ENCODE peak calls at places on chromosomes 3 and 15, in four cellular contexts. Y, H, S and C are unnamed samples. For H3K9me3, the result is how much of the 10 kb centered on the place peaks cover.

GRCh38 chr15:37616215-37616614 is 318.2 kb upstream of the TMCO5A start:
- DNase-seq in H (no peak), S (no peak), Y (no peak), C (no peak)

GRCh38 chr3:60281970-60282369 is 969.3 kb downstream of the FHIT start:
- DNase-seq in H (no peak), S (no peak), Y (no peak), C (no peak)

GRCh38 chr15:29568840-29569532 is 253.3 kb downstream of the TJP1 start:
- DNase-seq in S (peak), Y (no peak), H (no peak), C (no peak)

GRCh38 chr3:197750863-197751737 is 1.4 kb downstream of the FYTTD1 start:
- DNase-seq in Y (peak), H (peak), S (peak), C (peak)

GRCh38 chr3:34212175-34212574 is 413.7 kb downstream of the PDCD6IP start:
- DNase-seq in H (no peak), S (no peak), Y (no peak), C (no peak)

GRCh38 chr3:67601919-67602608 is 52.3 kb downstream of the SUCLG2 start:
- DNase-seq in S (no peak), Y (no peak), H (no peak), C (peak)

GRCh38 chr15:71757741-71758530 is 52.4 kb upstream of the NR2E3 start:
- DNase-seq in S (no peak), H (no peak), Y (no peak), C (no peak)

GRCh38 chr3:120622870-120623718 is 27.0 kb downstream of the NDUFB4 start:
- DNase-seq in H (no peak), S (peak), Y (no peak), C (no peak)

GRCh38 chr15:63044077-63044644 is 1.6 kb downstream of the TPM1 start:
- DNase-seq in S (no peak), Y (no peak), H (no peak), C (no peak)

GRCh38 chr3:126664591-126665214 is 9.8 kb upstream of the TXNRD3 start:
- DNase-seq in S (no peak), Y (no peak), H (no peak), C (no peak)

GRCh38 chr3:82581350-82581749 is 819.9 kb upstream of the GBE1 start:
- DNase-seq in S (no peak), Y (no peak), H (no peak), C (no peak)

GRCh38 chr3:107884719-107885460 is 205.9 kb downstream of the CD47 start:
- DNase-seq in S (peak), Y (no peak), H (no peak), C (no peak)

GRCh38 chr15:71512281-71513016 is 297.9 kb upstream of the NR2E3 start:
- DNase-seq in S (no peak), Y (no peak), H (no peak), C (no peak)

GRCh38 chr3:101484805-101485620 is 28.0 kb downstream of the SENP7 start:
- DNase-seq in S (no peak), Y (no peak), H (no peak), C (no peak)

GRCh38 chr15:43107741-43108140 is 1.9 kb upstream of the UBR1 start:
- DNase-seq in Y (no peak), S (no peak), H (no peak), C (no peak)

GRCh38 chr15:95162967-95163531 is 931.7 kb downstream of the MCTP2 start:
- DNase-seq in H (no peak), S (no peak), Y (peak), C (no peak)

GRCh38 chr3:17431477-17432045 is 310.9 kb downstream of the TBC1D5 start:
- DNase-seq in S (no peak), H (no peak), Y (no peak), C (no peak)

GRCh38 chr15:25416693-25417092 is 22.1 kb downstream of the UBE3A start:
- DNase-seq in S (no peak), Y (no peak), H (no peak), C (no peak)

GRCh38 chr3:155070316-155070715 is 9.8 kb upstream of the MME start:
- DNase-seq in H (no peak), S (no peak), Y (no peak), C (no peak)

GRCh38 chr3:66195347-66195783 is 25.4 kb upstream of the SLC25A26 start:
- DNase-seq in H (peak), Y (no peak), S (peak), C (no peak)

GRCh38 chr3:61690016-61690415 is 128.6 kb downstream of the PTPRG start:
- DNase-seq in H (no peak), S (no peak), Y (no peak), C (no peak)

GRCh38 chr3:44337253-44337652 is 1.3 kb upstream of the TCAIM start:
- DNase-seq in H (no peak), S (peak), Y (no peak), C (no peak)

GRCh38 chr3:111739241-111739952 is 119.7 kb upstream of the PHLDB2 start:
- DNase-seq in S (no peak), H (peak), Y (peak), C (no peak)

GRCh38 chr3:67648701-67649100 is 5.7 kb downstream of the SUCLG2 start:
- DNase-seq in Y (no peak), H (no peak), S (no peak), C (no peak)

GRCh38 chr3:13653631-13654279 is 104.8 kb downstream of the FBLN2 start:
- DNase-seq in Y (no peak), S (no peak), H (no peak), C (no peak)

GRCh38 chr15:34851007-34851406 is 55.7 kb upstream of the ACTC1 start:
- DNase-seq in Y (no peak), S (no peak), H (no peak), C (no peak)

GRCh38 chr3:113983544-113983943 is 35.7 kb downstream of the ZDHHC23 start:
- DNase-seq in H (no peak), Y (no peak), S (no peak), C (no peak)

GRCh38 chr3:113979916-113980315 is 32.1 kb downstream of the ZDHHC23 start:
- DNase-seq in S (no peak), H (no peak), Y (no peak), C (no peak)

GRCh38 chr3:113981803-113982202 is 34.0 kb downstream of the ZDHHC23 start:
- DNase-seq in S (no peak), Y (no peak), H (no peak), C (no peak)

GRCh38 chr3:113985526-113985925 is 37.7 kb downstream of the ZDHHC23 start:
- DNase-seq in H (no peak), S (no peak), Y (no peak), C (no peak)
- TF ChIP-seq CTCF in H (no peak), S (no peak), Y (no peak), C (no peak)

GRCh38 chr15:47861186-47861585 is 143.9 kb downstream of the SEMA6D start:
- DNase-seq in Y (no peak), S (no peak), H (no peak), C (no peak)
- H3K9me3 ChIP-seq in Y (under half), S (under half), H (under half), C (under half)

DNA sequence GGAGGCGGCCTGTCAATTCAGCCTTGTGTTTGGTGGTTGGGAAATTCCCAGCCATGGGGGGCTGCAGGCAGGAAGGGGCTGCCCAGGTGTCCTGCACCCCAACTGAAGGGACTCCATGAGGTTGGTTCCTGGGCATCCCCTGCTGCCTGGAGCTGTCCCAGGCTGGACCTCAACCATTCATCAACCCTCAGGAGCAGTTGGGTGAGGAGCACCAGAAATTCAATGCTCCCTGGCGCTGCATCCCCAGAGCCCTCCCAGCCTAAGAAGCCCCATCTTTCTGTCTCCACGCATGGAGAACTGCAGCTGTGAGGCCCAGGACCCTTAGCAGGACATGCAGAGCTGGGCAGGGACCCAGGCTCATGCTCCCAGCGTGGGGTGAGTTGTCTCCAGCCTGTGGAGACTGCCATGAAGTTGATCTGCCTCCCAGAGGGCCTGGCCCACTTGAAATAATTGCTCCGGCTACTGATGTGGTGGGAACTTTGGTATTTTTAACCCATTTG is 8.0 kb upstream of the SEMA3B start:
- DNase-seq in H (no peak), S (no peak), Y (no peak), C (no peak)
- H3K27ac ChIP-seq in H (peak), S (peak), Y (peak), C (no peak)

GRCh38 chr15:40080104-40080503 is 28.6 kb downstream of the BMF start:
- DNase-seq in Y (no peak), H (no peak), S (no peak), C (no peak)

GRCh38 chr15:40082195-40082868 is 26.3 kb downstream of the BMF start:
- DNase-seq in H (no peak), Y (no peak), S (no peak), C (no peak)

GRCh38 chr15:40083756-40084101 is 24.9 kb downstream of the BMF start:
- DNase-seq in H (no peak), Y (no peak), S (no peak), C (no peak)

GRCh38 chr15:40080847-40081246 is 27.8 kb downstream of the BMF start:
- DNase-seq in S (no peak), Y (no peak), H (no peak), C (no peak)

DNA sequence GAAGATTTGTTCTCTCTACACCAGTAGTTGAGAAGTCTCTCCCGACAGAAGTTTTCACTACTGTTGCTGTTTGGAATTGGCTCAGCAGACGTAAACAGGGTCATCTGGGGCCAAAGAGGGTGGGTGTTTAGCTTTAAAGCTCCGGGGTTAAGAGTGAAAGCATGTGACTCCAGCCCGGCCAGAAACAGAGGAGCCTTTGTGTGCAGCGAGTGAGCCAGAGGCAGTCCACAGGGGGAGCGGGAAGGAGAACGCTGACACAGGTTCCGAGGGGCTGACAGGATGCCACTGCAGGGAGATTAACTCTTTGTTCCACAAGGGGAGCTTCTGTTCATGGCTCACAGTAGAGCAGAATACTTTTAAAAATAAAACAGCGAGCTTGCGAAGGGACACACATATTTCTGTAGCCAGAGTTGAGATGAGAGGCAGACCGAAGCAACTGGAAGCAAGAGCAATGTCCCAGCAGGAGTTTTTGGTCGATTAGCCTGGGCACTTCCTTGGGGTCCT is 26.9 kb downstream of the BMF start:
- DNase-seq in S (peak), H (peak), Y (peak), C (no peak)
- TF ChIP-seq CTCF in S (no peak), H (peak), Y (peak), C (no peak)

GRCh38 chr3:42225486-42226363 is 40.3 kb downstream of the CCK start:
- DNase-seq in S (no peak), H (no peak), Y (no peak), C (no peak)
- H3K9me3 ChIP-seq in S (under half), H (under half), Y (under half), C (under half)